ENCODE peak calls at places on chromosome 9, in nine cellular contexts. W is BJ, B is mucosa of descending colon, V is upper lobe of right lung, I is ascending aorta, Z is progenitor cell of endocrine pancreas, O is HCT116, P is neural crest cell, N is body of pancreas. Y is an unnamed sample.

GRCh38 chr9:137445930-137446431 is 4.8 kb upstream of the ENTPD8 start:
- DNase-seq in V (no peak), P (no peak), I (no peak), B (no peak), Z (no peak), W (no peak), O (no peak), N (no peak), Y (no peak)

GRCh38 chr9:136362450-136362784 is 1.1 kb downstream of the DNLZ start:
- DNase-seq in I (no peak), O (no peak), Z (no peak), N (no peak), W (no peak), V (no peak), P (no peak), B (no peak), Y (no peak)

GRCh38 chr9:111064160-111064733 is 26.0 kb upstream of the LPAR1 start:
- DNase-seq in P (no peak), B (no peak), V (no peak), W (no peak), I (no peak), N (no peak), Z (no peak), O (no peak), Y (no peak)

GRCh38 chr9:122320346-122320995 is 50.4 kb upstream of the PTGS1 start:
- DNase-seq in Z (no peak), P (no peak), O (no peak), V (no peak), B (no peak), I (no peak), N (no peak), W (no peak), Y (no peak)

GRCh38 chr9:78707481-78707977 is 410.6 kb downstream of the PSAT1 start:
- DNase-seq in W (peak; percentile 97), B (no peak), P (no peak), Z (no peak), V (no peak), O (no peak), N (no peak), I (no peak), Y (no peak)

GRCh38 chr9:37839491-37840461 is 39.2 kb downstream of the DCAF10 start:
- DNase-seq in O (no peak), Z (no peak), P (no peak), B (no peak), I (no peak), V (no peak), W (no peak), N (no peak), Y (no peak)

GRCh38 chr9:18396102-18396728 is 77.7 kb upstream of the ADAMTSL1 start:
- DNase-seq in Z (no peak), O (no peak), W (no peak), B (peak; percentile 15), P (no peak), I (no peak), N (no peak), V (no peak), Y (no peak)

GRCh38 chr9:74570879-74571512 is 73.9 kb downstream of the RORB start:
- DNase-seq in V (no peak), W (no peak), N (peak; percentile 32), P (peak; percentile 21), B (peak; percentile 38), O (peak; percentile 16), Z (no peak), I (no peak), Y (no peak)

GRCh38 chr9:79581388-79581787 is 9.6 kb downstream of the TLE4 start:
- DNase-seq in W (no peak), Z (no peak), N (no peak), B (peak; percentile 64), I (no peak), O (no peak), P (no peak), V (no peak), Y (no peak)

GRCh38 chr9:35490155-35490909 is 421 bp downstream of the RUSC2 start:
- DNase-seq in P (peak; percentile 16), N (peak; percentile 48), O (no peak), V (no peak), I (peak; percentile 23), W (no peak), B (no peak), Z (peak; percentile 14), Y (no peak)

GRCh38 chr9:79567671-79568098 is 4.1 kb upstream of the TLE4 start:
- DNase-seq in N (peak; percentile 21), Z (no peak), P (no peak), B (peak; percentile 23), V (no peak), W (no peak), O (no peak), I (no peak), Y (no peak)

GRCh38 chr9:126538550-126538949 is 75.2 kb upstream of the LMX1B start:
- DNase-seq in N (no peak), W (no peak), O (no peak), B (no peak), P (no peak), Z (no peak), V (no peak), I (no peak), Y (no peak)

GRCh38 chr9:115923903-115924668 is 229.5 kb upstream of the PAPPA start:
- DNase-seq in I (no peak), P (no peak), W (peak; percentile 82), N (no peak), B (peak; percentile 14), Z (no peak), O (no peak), V (no peak), Y (no peak)

GRCh38 chr9:126697350-126697749 is 83.6 kb downstream of the LMX1B start:
- DNase-seq in B (no peak), V (peak; percentile 48), N (no peak), W (no peak), P (no peak), O (no peak), Z (no peak), I (no peak), Y (no peak)

GRCh38 chr9:131905144-131905543 is 165.3 kb upstream of the RAPGEF1 start:
- DNase-seq in N (no peak), V (no peak), B (no peak), P (no peak), W (no peak), Z (no peak), O (no peak), I (no peak), Y (no peak)

GRCh38 chr9:131899248-131899882 is 159.5 kb upstream of the RAPGEF1 start:
- DNase-seq in N (no peak), V (no peak), P (no peak), W (no peak), I (no peak), Z (no peak), B (no peak), O (no peak), Y (no peak)
- TF ChIP-seq CTCF in N (no peak), V (no peak), P (no peak), W (no peak), I (no peak), Z (no peak), B (no peak), O (no peak), Y (no peak)

GRCh38 chr9:129320575-129321311 is 142.7 kb upstream of the IER5L start:
- DNase-seq in V (peak; percentile 82), P (no peak), I (no peak), N (peak; percentile 61), Z (no peak), B (peak; percentile 56), W (peak; percentile 72), O (no peak), Y (no peak)
- TF ChIP-seq CTCF in V (peak; percentile 38), P (no peak), I (peak; percentile 2), N (peak; percentile 49), Z (no peak), B (no peak), W (no peak), O (no peak), Y (peak; percentile 35)

GRCh38 chr9:3648722-3649121 is 122.9 kb upstream of the RFX3 start:
- DNase-seq in N (no peak), V (no peak), I (no peak), W (no peak), O (no peak), Z (no peak), P (no peak), B (no peak), Y (no peak)

GRCh38 chr9:3650994-3651622 is 125.3 kb upstream of the RFX3 start:
- DNase-seq in P (no peak), N (no peak), V (no peak), I (no peak), O (no peak), B (no peak), Z (no peak), W (no peak), Y (no peak)

GRCh38 chr9:3646226-3646625 is 120.4 kb upstream of the RFX3 start:
- DNase-seq in I (no peak), Z (no peak), O (no peak), N (no peak), V (no peak), P (no peak), W (no peak), B (no peak), Y (no peak)

GRCh38 chr9:3648266-3648665 is 122.5 kb upstream of the RFX3 start:
- DNase-seq in P (no peak), I (no peak), V (no peak), B (peak; percentile 26), W (no peak), Z (no peak), N (peak; percentile 45), O (no peak), Y (no peak)

GRCh38 chr9:3647652-3648051 is 121.9 kb upstream of the RFX3 start:
- DNase-seq in B (no peak), N (no peak), W (no peak), V (no peak), O (no peak), P (no peak), Z (no peak), I (no peak), Y (no peak)
- TF ChIP-seq CTCF in B (no peak), N (no peak), W (no peak), V (no peak), O (peak; percentile 6), P (no peak), Z (no peak), I (no peak), Y (no peak)

GRCh38 chr9:95076696-95077052 is 240.8 kb downstream of the FANCC start:
- DNase-seq in Z (no peak), P (no peak), B (no peak), V (no peak), I (no peak), N (no peak), O (no peak), W (no peak), Y (no peak)

GRCh38 chr9:95075700-95076099 is 241.8 kb downstream of the FANCC start:
- DNase-seq in O (no peak), P (no peak), Z (no peak), W (no peak), V (peak; percentile 29), N (no peak), B (no peak), I (no peak), Y (no peak)

GRCh38 chr9:95078516-95078915 is 239.0 kb downstream of the FANCC start:
- DNase-seq in P (no peak), Z (no peak), O (no peak), W (no peak), N (no peak), I (no peak), V (peak; percentile 54), B (no peak), Y (no peak)

GRCh38 chr9:95077766-95078382 is 239.6 kb downstream of the FANCC start:
- DNase-seq in I (no peak), B (no peak), N (peak; percentile 63), P (no peak), Z (no peak), V (peak; percentile 54), O (no peak), W (no peak), Y (no peak)

GRCh38 chr9:95077053-95077765 is 240.3 kb downstream of the FANCC start:
- DNase-seq in B (no peak), P (no peak), N (no peak), O (no peak), I (no peak), W (no peak), V (peak; percentile 46), Z (no peak), Y (peak; percentile 49)
- TF ChIP-seq CTCF in B (no peak), P (no peak), N (no peak), O (no peak), I (peak; percentile 6), W (no peak), V (peak; percentile 7), Z (no peak), Y (no peak)

Y was measured in type B pancreatic cell.